ENCODE peak calls at places on chromosomes 6 and 20, in ten cellular contexts. D is GM23248; B is right lobe of liver; E is lung; U is trophoblast cell; Z is CD8-positive, alpha-beta T cell; J is aorta; I is left ventricle myocardium inferior; Y is CD4-positive, alpha-beta memory T cell; Q is effector memory CD4-positive, alpha-beta T cell. R is an unnamed sample.
A peak's percentile ranks its signal among the peaks of the same experiment; 100 is the strongest.

GRCh38 chr20:12434672-12435071 is 517.0 kb downstream of the BTBD3 start:
- DNase-seq in Y (no peak), I (no peak), E (no peak), U (no peak), D (no peak), Z (no peak), Q (no peak), B (no peak), J (no peak), R (no peak)

GRCh38 chr6:106145741-106146227 is 59.6 kb downstream of the PRDM1 start:
- DNase-seq in Q (no peak), Z (no peak), E (no peak), J (no peak), B (no peak), Y (no peak), U (no peak), I (no peak), D (peak; percentile 35), R (peak; percentile 11)

GRCh38 chr20:1301031-1301529 is 27.9 kb downstream of the SDCBP2 start:
- DNase-seq in I (no peak), B (no peak), J (no peak), Y (peak; percentile 55), E (no peak), Z (peak; percentile 13), D (peak; percentile 68), Q (no peak), U (no peak), R (peak; percentile 27)

GRCh38 chr20:10590950-10591349 is 82.8 kb downstream of the JAG1 start:
- DNase-seq in D (no peak), Y (no peak), B (no peak), U (no peak), I (no peak), Z (no peak), E (no peak), J (no peak), Q (no peak), R (no peak)

GRCh38 chr20:2708073-2708415 is 15.5 kb downstream of the EBF4 start:
- DNase-seq in Y (no peak), B (no peak), Q (no peak), U (no peak), I (no peak), J (no peak), Z (no peak), D (no peak), E (no peak), R (no peak)

GRCh38 chr6:147546501-147547368 is 38.2 kb downstream of the SAMD5 start:
- DNase-seq in U (no peak), I (no peak), J (no peak), D (no peak), E (no peak), Z (no peak), Q (no peak), Y (no peak), B (no peak), R (no peak)

GRCh38 chr6:134065706-134066105 is 13.3 kb upstream of the SLC2A12 start:
- DNase-seq in I (no peak), B (no peak), Z (no peak), U (peak; percentile 28), Q (no peak), Y (no peak), E (no peak), J (no peak), D (peak; percentile 34), R (no peak)

GRCh38 chr6:169566961-169567360 is 134.9 kb downstream of the WDR27 start:
- DNase-seq in U (no peak), Y (no peak), E (no peak), J (no peak), I (no peak), Z (no peak), Q (no peak), B (no peak), D (no peak), R (no peak)

GRCh38 chr6:73579851-73580246 is 59.0 kb upstream of the EEF1A1 start:
- DNase-seq in B (no peak), U (peak; percentile 68), Y (no peak), J (no peak), I (no peak), E (peak; percentile 43), Z (no peak), D (peak; percentile 92), Q (no peak), R (peak; percentile 76)

GRCh38 chr6:73581293-73581692 is 60.5 kb upstream of the EEF1A1 start:
- DNase-seq in E (no peak), D (no peak), Q (no peak), U (no peak), Z (no peak), J (no peak), B (no peak), Y (no peak), I (no peak), R (no peak)

GRCh38 chr6:73580247-73581149 is 59.7 kb upstream of the EEF1A1 start:
- DNase-seq in Z (peak; percentile 3), Y (peak; percentile 81), Q (peak; percentile 45), D (peak; percentile 99), I (peak; percentile 78), U (peak; percentile 98), J (peak; percentile 92), E (peak; percentile 79), B (peak; percentile 82), R (peak; percentile 97)

GRCh38 chr6:73586416-73586974 is 65.7 kb upstream of the EEF1A1 start:
- DNase-seq in B (no peak), J (no peak), Q (no peak), I (no peak), U (no peak), D (peak; percentile 59), Z (no peak), Y (no peak), E (no peak), R (no peak)

DNA sequence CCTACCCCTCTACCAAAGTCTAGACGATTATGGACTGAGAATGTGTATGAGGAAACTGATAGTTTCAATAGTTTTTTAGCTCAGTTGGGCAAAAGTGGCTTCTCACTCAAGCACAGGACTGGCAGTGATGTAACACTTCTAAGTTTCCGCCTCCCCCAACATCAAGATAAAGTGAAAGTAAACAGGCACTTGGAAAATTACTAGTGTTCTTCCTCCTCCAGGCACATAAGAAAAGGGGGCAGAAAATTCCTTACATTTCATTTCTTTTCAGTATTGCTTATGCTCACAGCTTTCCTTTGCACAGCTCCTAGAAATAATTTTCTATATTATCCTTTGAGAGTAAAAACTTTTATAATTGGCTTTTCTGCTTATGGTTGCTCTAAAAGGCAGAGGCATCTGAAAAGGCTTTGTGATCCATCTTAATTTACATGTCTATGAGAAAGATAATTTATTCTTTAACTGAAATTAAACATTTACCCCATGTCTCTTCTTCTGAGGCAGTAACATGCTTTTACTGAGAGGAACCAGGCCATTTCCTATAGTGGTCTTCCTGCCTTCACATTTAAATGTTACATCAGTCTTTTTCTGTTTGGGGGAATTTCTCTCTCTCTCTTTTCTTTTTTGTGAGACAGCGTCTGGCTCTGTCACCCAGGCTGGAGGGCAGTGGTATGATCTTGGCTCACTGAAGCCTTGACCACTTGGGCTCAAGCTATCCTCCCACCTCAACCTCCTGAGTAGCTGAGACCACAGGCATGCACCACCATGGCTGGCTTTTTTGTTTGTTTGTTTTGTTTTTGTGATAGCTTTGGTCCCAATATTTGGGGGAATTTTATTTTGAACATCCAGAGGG is 65.0 kb upstream of the EEF1A1 start:
- DNase-seq in D (peak; percentile 88), Z (no peak), B (no peak), U (peak; percentile 77), Y (peak; percentile 69), E (peak; percentile 45), I (no peak), J (no peak), Q (peak; percentile 1), R (peak; percentile 80)
- H3K27ac ChIP-seq in D (peak overlapping the region; percentile 91), Z (peak overlapping the region; percentile 62), B (peak overlapping the region; percentile 91), U (peak overlapping the region; percentile 94), Y (peak overlapping the region; percentile 70), E (peak overlapping the region; percentile 37), I (peak overlapping the region; percentile 93), J (peak overlapping the region; percentile 92), Q (peak overlapping the region; percentile 80), R (peak overlapping the region; percentile 91)

GRCh38 chr6:165616116-165616515 is 46.9 kb downstream of the PDE10A start:
- DNase-seq in I (no peak), D (peak; percentile 1), J (no peak), U (no peak), B (no peak), E (no peak), Z (no peak), Y (no peak), Q (no peak), R (peak; percentile 76)

GRCh38 chr6:165621950-165622349 is 41.1 kb downstream of the PDE10A start:
- DNase-seq in Y (no peak), I (no peak), E (no peak), B (no peak), Z (no peak), U (no peak), J (no peak), D (no peak), Q (no peak), R (no peak)

GRCh38 chr6:165618241-165618640 is 44.8 kb downstream of the PDE10A start:
- DNase-seq in U (no peak), Q (no peak), Y (no peak), B (no peak), J (no peak), E (no peak), D (no peak), Z (no peak), I (no peak), R (peak; percentile 52)

GRCh38 chr6:165615629-165616028 is 47.4 kb downstream of the PDE10A start:
- DNase-seq in Z (no peak), D (no peak), Q (no peak), E (no peak), U (no peak), J (no peak), B (no peak), Y (no peak), I (no peak), R (peak; percentile 85)

DNA sequence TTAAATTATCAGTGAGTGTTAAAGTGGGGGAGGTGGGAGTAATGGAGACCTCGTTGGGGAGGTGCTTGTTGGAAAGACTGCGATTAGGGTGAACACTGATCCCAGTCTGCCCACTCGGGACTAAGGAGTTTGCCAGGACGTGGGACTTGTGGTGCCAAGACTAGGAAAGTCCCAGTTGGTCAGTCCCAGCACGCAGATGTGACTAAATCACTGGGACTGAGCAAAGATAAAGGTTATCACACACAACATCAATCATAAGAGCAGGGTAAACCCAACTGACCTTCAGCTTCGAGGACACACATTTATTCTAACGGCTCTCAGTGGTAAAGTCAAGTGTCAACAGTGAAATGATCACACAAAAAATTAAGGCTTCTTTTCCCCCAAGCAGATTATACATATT is 45.5 kb downstream of the PDE10A start:
- DNase-seq in U (no peak), Z (no peak), D (no peak), Q (no peak), E (no peak), Y (no peak), J (no peak), B (no peak), I (no peak), R (no peak)
- H3K36me3 ChIP-seq in U (no peaks in the 10 kb centered on the region), Z (no peaks in the 10 kb centered on the region), D (no peaks in the 10 kb centered on the region), Q (no peaks in the 10 kb centered on the region), E (no peaks in the 10 kb centered on the region), Y (no peaks in the 10 kb centered on the region), J (no peaks in the 10 kb centered on the region), B (no peaks in the 10 kb centered on the region), I (no peaks in the 10 kb centered on the region), R (no peaks in the 10 kb centered on the region)

GRCh38 chr6:17038316-17038715 is 63.5 kb upstream of the STMND1 start:
- DNase-seq in Y (no peak), B (no peak), E (no peak), Z (no peak), D (peak; percentile 84), I (no peak), U (no peak), J (no peak), Q (no peak), R (no peak)
- H3K27ac ChIP-seq in Y (no peak overlapping the region), B (no peak overlapping the region), E (no peak overlapping the region), Z (no peak overlapping the region), D (peak overlapping the region; percentile 19), I (no peak overlapping the region), U (no peak overlapping the region), J (no peak overlapping the region), Q (no peak overlapping the region), R (no peak overlapping the region)

GRCh38 chr6:44409207-44409796 is 21.8 kb downstream of the CDC5L start:
- DNase-seq in D (no peak), Z (no peak), Q (no peak), E (no peak), J (no peak), U (no peak), Y (no peak), B (no peak), I (no peak), R (no peak)
- H3K36me3 ChIP-seq in D (peaks cover 58% of the 10 kb centered on the region), Z (peaks cover 48% of the 10 kb centered on the region), Q (peaks cover 69% of the 10 kb centered on the region), E (peaks cover 23% of the 10 kb centered on the region), J (peaks cover 10% of the 10 kb centered on the region), U (peaks cover 25% of the 10 kb centered on the region), Y (peaks cover 51% of the 10 kb centered on the region), B (peaks cover 59% of the 10 kb centered on the region), I (peaks cover 92% of the 10 kb centered on the region), R (peaks cover 52% of the 10 kb centered on the region)

R was measured in brain microvascular endothelial cell.